ENCODE peak calls at places on chromosomes 16 and 17, in eight cellular contexts. One of them, this sample, is unnamed. For H3K4me1, the result is how much of the 10 kb centered on the place peaks cover.

GRCh38 chr17:40443196-40443987 is at the start of gene IGFBP4:
- DNase-seq in uterus: peak
- DNase-seq in esophagus muscularis mucosa: no peak
- DNase-seq in stomach: peak
- DNase-seq in transverse colon: peak
- DNase-seq in adrenal gland: peak
- DNase-seq in heart left ventricle: peak
- DNase-seq in right lobe of liver: peak
- DNase-seq in this sample: peak

GRCh38 chr16:3954411-3954921 is 74.0 kb upstream of the CREBBP start:
- DNase-seq in transverse colon: no peak
- DNase-seq in adrenal gland: no peak
- DNase-seq in heart left ventricle: no peak
- DNase-seq in esophagus muscularis mucosa: no peak
- DNase-seq in stomach: no peak
- DNase-seq in uterus: no peak
- DNase-seq in right lobe of liver: no peak
- DNase-seq in this sample: no peak

GRCh38 chr17:49670002-49670401 is 7.9 kb downstream of the SPOP start:
- DNase-seq in heart left ventricle: no peak
- DNase-seq in stomach: no peak
- DNase-seq in transverse colon: no peak
- DNase-seq in uterus: no peak
- DNase-seq in esophagus muscularis mucosa: no peak
- DNase-seq in adrenal gland: no peak
- DNase-seq in right lobe of liver: no peak
- DNase-seq in this sample: no peak

GRCh38 chr17:76927982-76928381 is 59.8 kb downstream of the MGAT5B start:
- DNase-seq in heart left ventricle: no peak
- DNase-seq in uterus: no peak
- DNase-seq in stomach: no peak
- DNase-seq in adrenal gland: no peak
- DNase-seq in right lobe of liver: no peak
- DNase-seq in esophagus muscularis mucosa: no peak
- DNase-seq in transverse colon: no peak
- DNase-seq in this sample: no peak

GRCh38 chr17:76235883-76236282 is 4.4 kb downstream of the RNF157 start:
- DNase-seq in adrenal gland: no peak
- DNase-seq in heart left ventricle: no peak
- DNase-seq in right lobe of liver: no peak
- DNase-seq in stomach: no peak
- DNase-seq in transverse colon: no peak
- DNase-seq in uterus: no peak
- DNase-seq in esophagus muscularis mucosa: no peak
- DNase-seq in this sample: no peak

GRCh38 chr17:57077000-57077399 is 8.0 kb upstream of the AKAP1 start:
- DNase-seq in adrenal gland: no peak
- DNase-seq in stomach: no peak
- DNase-seq in esophagus muscularis mucosa: no peak
- DNase-seq in transverse colon: no peak
- DNase-seq in uterus: no peak
- DNase-seq in heart left ventricle: no peak
- DNase-seq in right lobe of liver: no peak
- DNase-seq in this sample: no peak

GRCh38 chr17:49494937-49495841 is at the start of gene NGFR:
- DNase-seq in uterus: peak
- DNase-seq in esophagus muscularis mucosa: no peak
- DNase-seq in adrenal gland: no peak
- DNase-seq in transverse colon: peak
- DNase-seq in stomach: no peak
- DNase-seq in right lobe of liver: no peak
- DNase-seq in heart left ventricle: peak
- DNase-seq in this sample: no peak

GRCh38 chr17:72660274-72661092 is 432.0 kb downstream of the SLC39A11 start:
- DNase-seq in right lobe of liver: no peak
- DNase-seq in esophagus muscularis mucosa: no peak
- DNase-seq in stomach: no peak
- DNase-seq in adrenal gland: no peak
- DNase-seq in uterus: no peak
- DNase-seq in heart left ventricle: no peak
- DNase-seq in transverse colon: no peak
- DNase-seq in this sample: no peak

GRCh38 chr16:87570564-87570937 is 31.8 kb upstream of the JPH3 start:
- DNase-seq in esophagus muscularis mucosa: no peak
- DNase-seq in heart left ventricle: no peak
- DNase-seq in adrenal gland: no peak
- DNase-seq in uterus: no peak
- DNase-seq in right lobe of liver: no peak
- DNase-seq in transverse colon: no peak
- DNase-seq in stomach: no peak
- DNase-seq in this sample: no peak

DNA sequence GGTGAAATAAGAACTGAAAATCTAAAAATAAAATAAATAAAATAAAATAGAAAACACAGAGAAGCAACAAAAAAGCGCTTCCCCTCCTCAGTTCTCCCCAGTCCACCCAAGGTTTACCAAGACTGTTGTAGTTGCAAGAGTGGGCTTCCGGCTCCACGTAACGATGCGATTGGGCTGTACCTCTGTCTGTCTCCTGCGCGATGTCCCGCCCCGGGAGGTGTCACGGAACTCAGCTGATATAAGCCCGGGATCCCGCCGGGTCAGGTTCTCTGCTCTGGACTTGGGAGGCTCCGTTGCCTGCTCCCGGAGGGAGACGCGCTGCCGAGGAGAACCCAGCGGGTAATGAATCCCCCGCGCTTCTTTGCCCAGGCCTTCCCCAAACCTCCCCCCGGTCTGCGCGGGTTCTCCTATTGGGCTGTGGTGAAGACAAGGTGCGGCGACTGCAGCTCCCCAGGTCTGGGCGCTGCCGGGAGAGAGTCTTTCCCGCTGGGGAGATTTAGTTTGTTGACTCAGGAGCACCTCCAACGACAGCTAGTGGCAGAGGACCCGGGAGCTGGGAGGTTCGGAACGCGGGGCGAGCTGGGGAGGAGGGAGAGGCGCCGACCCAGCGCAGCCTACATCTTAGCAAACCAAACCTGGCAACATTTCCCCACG is at the start of gene SLFN5:
- DNase-seq in uterus: peak
- DNase-seq in esophagus muscularis mucosa: peak
- DNase-seq in heart left ventricle: peak
- DNase-seq in stomach: peak
- DNase-seq in transverse colon: peak
- DNase-seq in right lobe of liver: peak
- DNase-seq in adrenal gland: peak
- DNase-seq in this sample: peak
- H3K27ac ChIP-seq in uterus: peak
- H3K27ac ChIP-seq in esophagus muscularis mucosa: peak
- H3K27ac ChIP-seq in heart left ventricle: peak
- H3K27ac ChIP-seq in stomach: peak
- H3K27ac ChIP-seq in transverse colon: peak
- H3K27ac ChIP-seq in right lobe of liver: peak
- H3K27ac ChIP-seq in adrenal gland: peak
- H3K27ac ChIP-seq in this sample: peak

GRCh38 chr17:31495049-31495885 is 103.8 kb downstream of the RAB11FIP4 start:
- DNase-seq in transverse colon: peak
- DNase-seq in stomach: peak
- DNase-seq in uterus: no peak
- DNase-seq in heart left ventricle: no peak
- DNase-seq in esophagus muscularis mucosa: no peak
- DNase-seq in right lobe of liver: peak
- DNase-seq in adrenal gland: no peak
- DNase-seq in this sample: peak

GRCh38 chr17:31496601-31497000 is 105.1 kb downstream of the RAB11FIP4 start:
- DNase-seq in esophagus muscularis mucosa: no peak
- DNase-seq in adrenal gland: no peak
- DNase-seq in right lobe of liver: no peak
- DNase-seq in transverse colon: no peak
- DNase-seq in stomach: no peak
- DNase-seq in heart left ventricle: no peak
- DNase-seq in uterus: no peak
- DNase-seq in this sample: no peak

GRCh38 chr17:31497431-31497830 is 106.0 kb downstream of the RAB11FIP4 start:
- DNase-seq in uterus: no peak
- DNase-seq in adrenal gland: no peak
- DNase-seq in stomach: no peak
- DNase-seq in esophagus muscularis mucosa: no peak
- DNase-seq in transverse colon: no peak
- DNase-seq in heart left ventricle: no peak
- DNase-seq in right lobe of liver: no peak
- DNase-seq in this sample: no peak

GRCh38 chr17:31494259-31495048 is 103.0 kb downstream of the RAB11FIP4 start:
- DNase-seq in adrenal gland: no peak
- DNase-seq in esophagus muscularis mucosa: no peak
- DNase-seq in stomach: peak
- DNase-seq in uterus: no peak
- DNase-seq in heart left ventricle: no peak
- DNase-seq in right lobe of liver: no peak
- DNase-seq in transverse colon: peak
- DNase-seq in this sample: no peak

GRCh38 chr17:31496097-31496496 is 104.6 kb downstream of the RAB11FIP4 start:
- DNase-seq in uterus: no peak
- DNase-seq in stomach: no peak
- DNase-seq in heart left ventricle: no peak
- DNase-seq in right lobe of liver: no peak
- DNase-seq in adrenal gland: no peak
- DNase-seq in esophagus muscularis mucosa: no peak
- DNase-seq in transverse colon: no peak
- DNase-seq in this sample: no peak
- H3K4me1 ChIP-seq in uterus: under half
- H3K4me1 ChIP-seq in stomach: half or more
- H3K4me1 ChIP-seq in heart left ventricle: under half
- H3K4me1 ChIP-seq in right lobe of liver: under half
- H3K4me1 ChIP-seq in adrenal gland: under half
- H3K4me1 ChIP-seq in esophagus muscularis mucosa: under half
- H3K4me1 ChIP-seq in transverse colon: under half
- H3K4me1 ChIP-seq in this sample: half or more

GRCh38 chr17:7588553-7589203 is 1.2 kb downstream of the SOX15 start:
- DNase-seq in heart left ventricle: no peak
- DNase-seq in uterus: peak
- DNase-seq in transverse colon: no peak
- DNase-seq in right lobe of liver: no peak
- DNase-seq in stomach: no peak
- DNase-seq in esophagus muscularis mucosa: no peak
- DNase-seq in adrenal gland: no peak
- DNase-seq in this sample: no peak

GRCh38 chr17:7591596-7591995 is 1.7 kb upstream of the SOX15 start:
- DNase-seq in right lobe of liver: no peak
- DNase-seq in esophagus muscularis mucosa: no peak
- DNase-seq in stomach: no peak
- DNase-seq in transverse colon: no peak
- DNase-seq in adrenal gland: no peak
- DNase-seq in heart left ventricle: no peak
- DNase-seq in uterus: no peak
- DNase-seq in this sample: no peak

GRCh38 chr17:7589204-7589868 is 558 bp downstream of the SOX15 start:
- DNase-seq in esophagus muscularis mucosa: peak
- DNase-seq in uterus: peak
- DNase-seq in right lobe of liver: peak
- DNase-seq in stomach: peak
- DNase-seq in heart left ventricle: peak
- DNase-seq in transverse colon: peak
- DNase-seq in adrenal gland: peak
- DNase-seq in this sample: peak

GRCh38 chr17:7590743-7591142 is 849 bp upstream of the SOX15 start:
- DNase-seq in heart left ventricle: no peak
- DNase-seq in transverse colon: no peak
- DNase-seq in adrenal gland: peak
- DNase-seq in stomach: no peak
- DNase-seq in uterus: no peak
- DNase-seq in esophagus muscularis mucosa: no peak
- DNase-seq in right lobe of liver: no peak
- DNase-seq in this sample: no peak

DNA sequence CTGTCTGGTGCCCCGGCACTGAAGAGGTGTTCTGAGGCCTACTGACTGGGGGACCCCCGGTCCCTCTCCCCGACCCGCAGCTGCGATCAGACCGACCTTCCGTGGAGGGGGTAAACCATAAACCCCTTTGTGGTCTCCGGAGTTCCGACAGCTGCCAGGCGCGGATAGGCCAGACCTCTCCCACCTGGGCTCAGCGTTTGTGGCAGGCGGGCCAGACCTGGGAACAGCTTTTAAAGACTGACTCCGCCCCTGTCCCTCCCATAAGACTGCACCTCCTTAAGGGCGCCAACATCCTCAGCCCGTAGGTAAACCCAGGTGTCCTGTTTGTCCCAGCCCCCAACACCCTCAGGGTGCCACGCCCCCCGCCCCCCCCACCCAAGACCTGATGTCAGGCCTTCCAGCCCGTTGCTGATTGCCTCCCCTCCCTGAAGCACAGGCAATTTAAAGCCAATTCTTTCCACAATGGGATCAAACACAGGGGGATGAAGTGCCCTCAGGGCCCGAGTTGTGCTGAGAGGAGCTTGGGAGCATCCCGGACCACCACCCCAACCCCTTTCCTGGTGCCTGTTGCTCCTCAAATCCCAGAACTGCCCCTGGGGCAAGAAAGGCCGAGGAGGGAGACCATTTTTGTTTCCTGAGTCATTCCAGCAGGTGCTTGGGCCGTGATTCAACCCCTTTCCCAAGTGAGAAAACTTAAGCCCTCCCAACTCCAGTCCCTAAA is at the start of gene SOX15:
- DNase-seq in esophagus muscularis mucosa: no peak
- DNase-seq in stomach: no peak
- DNase-seq in adrenal gland: no peak
- DNase-seq in right lobe of liver: no peak
- DNase-seq in transverse colon: no peak
- DNase-seq in heart left ventricle: no peak
- DNase-seq in uterus: no peak
- DNase-seq in this sample: no peak
- TF ChIP-seq POLR2A in esophagus muscularis mucosa: no peak
- TF ChIP-seq POLR2A in stomach: no peak
- TF ChIP-seq POLR2A in adrenal gland: no peak
- TF ChIP-seq POLR2A in right lobe of liver: no peak
- TF ChIP-seq POLR2A in transverse colon: no peak
- TF ChIP-seq POLR2A in heart left ventricle: no peak
- TF ChIP-seq POLR2A in uterus: no peak
- TF ChIP-seq POLR2A in this sample: no peak

GRCh38 chr16:8621572-8622314 is at the start of gene METTL22:
- DNase-seq in heart left ventricle: peak
- DNase-seq in right lobe of liver: peak
- DNase-seq in uterus: peak
- DNase-seq in esophagus muscularis mucosa: peak
- DNase-seq in transverse colon: peak
- DNase-seq in stomach: peak
- DNase-seq in adrenal gland: peak
- DNase-seq in this sample: peak

GRCh38 chr16:8620535-8620934 is 963 bp upstream of the METTL22 start:
- DNase-seq in heart left ventricle: no peak
- DNase-seq in right lobe of liver: no peak
- DNase-seq in uterus: no peak
- DNase-seq in transverse colon: no peak
- DNase-seq in adrenal gland: no peak
- DNase-seq in esophagus muscularis mucosa: no peak
- DNase-seq in stomach: no peak
- DNase-seq in this sample: no peak

GRCh38 chr16:8622315-8622656 is 788 bp downstream of the METTL22 start:
- DNase-seq in right lobe of liver: no peak
- DNase-seq in uterus: no peak
- DNase-seq in adrenal gland: no peak
- DNase-seq in transverse colon: no peak
- DNase-seq in stomach: no peak
- DNase-seq in heart left ventricle: no peak
- DNase-seq in esophagus muscularis mucosa: no peak
- DNase-seq in this sample: no peak

GRCh38 chr16:8619671-8620370 is 1.7 kb upstream of the METTL22 start:
- DNase-seq in adrenal gland: no peak
- DNase-seq in transverse colon: no peak
- DNase-seq in heart left ventricle: no peak
- DNase-seq in stomach: no peak
- DNase-seq in right lobe of liver: no peak
- DNase-seq in uterus: no peak
- DNase-seq in esophagus muscularis mucosa: no peak
- DNase-seq in this sample: no peak

GRCh38 chr16:8621221-8621571 is 302 bp upstream of the METTL22 start:
- DNase-seq in heart left ventricle: no peak
- DNase-seq in transverse colon: no peak
- DNase-seq in esophagus muscularis mucosa: no peak
- DNase-seq in uterus: no peak
- DNase-seq in right lobe of liver: no peak
- DNase-seq in stomach: no peak
- DNase-seq in adrenal gland: no peak
- DNase-seq in this sample: no peak
- H3K27ac ChIP-seq in heart left ventricle: peak
- H3K27ac ChIP-seq in transverse colon: peak
- H3K27ac ChIP-seq in esophagus muscularis mucosa: peak
- H3K27ac ChIP-seq in uterus: peak
- H3K27ac ChIP-seq in right lobe of liver: peak
- H3K27ac ChIP-seq in stomach: peak
- H3K27ac ChIP-seq in adrenal gland: no peak
- H3K27ac ChIP-seq in this sample: peak

This sample was measured in body of pancreas.